ENCODE peak calls at places on chromosomes 3 and 15, in four cellular contexts. L is ovary; A is stimulated activated CD8-positive, alpha-beta memory T cell treated with anti-CD3 and anti-CD28 coated beads, Interleukin-7, amount 100 ng/mL, for 1 hour; R is AG08395. E is an unnamed sample.

GRCh38 chr15:74384566-74385441 is 17.4 kb upstream of the CYP11A1 start:
- DNase-seq in L (no peak), R (no peak), A (no peak), E (no peak)

GRCh38 chr3:188385295-188385694 is 231.3 kb downstream of the LPP start:
- DNase-seq in R (no peak), A (no peak), L (no peak), E (no peak)

GRCh38 chr15:99053380-99054024 is 45.9 kb upstream of the PGPEP1L start:
- DNase-seq in A (no peak), L (no peak), R (no peak), E (no peak)

GRCh38 chr3:75272708-75273107 is 391.4 kb upstream of the FRG2C start:
- DNase-seq in L (no peak), R (peak; percentile 56), A (no peak), E (no peak)

GRCh38 chr3:142029052-142029642 is 120.2 kb downstream of the TFDP2 start:
- DNase-seq in R (no peak), A (no peak), L (no peak), E (no peak)

GRCh38 chr15:28899061-28899738 is 13.4 kb downstream of the APBA2 start:
- DNase-seq in A (no peak), L (no peak), R (no peak), E (no peak)

GRCh38 chr15:61915640-61916039 is 144.6 kb downstream of the VPS13C start:
- DNase-seq in L (no peak), R (peak; percentile 45), A (no peak), E (no peak)

GRCh38 chr3:71304261-71304646 is 279.3 kb downstream of the FOXP1 start:
- DNase-seq in L (no peak), A (no peak), R (no peak), E (no peak)

E was measured in cerebellar nuclear complex.